ENCODE peak calls at places on chromosomes 2 and 18, in seven cellular contexts. O is GM12878, P is H1, J is SK-N-SH, W is spleen, K is breast epithelium, Y is K562. T is an unnamed sample.

GRCh38 chr2:232981356-232981755 is 31.7 kb downstream of the NGEF start:
- DNase-seq in O (no peak), P (no peak), J (no peak), W (peak; percentile 14), K (peak; percentile 68), Y (no peak), T (no peak)

GRCh38 chr2:180520206-180520605 is 460.2 kb upstream of the UBE2E3 start:
- DNase-seq in O (no peak), P (no peak), J (no peak), W (no peak), K (no peak), Y (no peak), T (no peak)

GRCh38 chr2:186181625-186182024 is 304.4 kb upstream of the ZC3H15 start:
- DNase-seq in O (no peak), P (no peak), J (no peak), W (no peak), K (no peak), Y (no peak), T (no peak)

GRCh38 chr2:186950694-186951093 is 101.7 kb upstream of the ZSWIM2 start:
- DNase-seq in O (no peak), P (no peak), J (no peak), W (no peak), K (no peak), Y (no peak), T (no peak)

GRCh38 chr2:7210712-7211111 is 293.5 kb downstream of the RNF144A start:
- DNase-seq in O (no peak), P (no peak), J (no peak), W (no peak), K (no peak), Y (no peak), T (no peak)

GRCh38 chr18:76447268-76447890 is 47.7 kb downstream of the ZNF516 start:
- DNase-seq in O (no peak), P (no peak), J (no peak), W (peak; percentile 76), K (no peak), Y (no peak), T (peak; percentile 63)

GRCh38 chr18:79555885-79556284 is 123.7 kb upstream of the CTDP1 start:
- DNase-seq in O (no peak), P (no peak), J (no peak), W (no peak), K (peak; percentile 42), Y (no peak), T (no peak)

GRCh38 chr2:216553093-216553478 is 54.4 kb downstream of the RPL37A start:
- DNase-seq in O (no peak), P (peak; percentile 13), J (no peak), W (no peak), K (no peak), Y (no peak), T (no peak)

GRCh38 chr2:217631091-217631490 is 371.7 kb downstream of the TNS1 start:
- DNase-seq in O (no peak), P (no peak), J (no peak), W (no peak), K (no peak), Y (no peak), T (no peak)

GRCh38 chr2:96404446-96405373 is 69.1 kb downstream of the NCAPH start:
- DNase-seq in O (no peak), P (no peak), J (no peak), W (no peak), K (no peak), Y (no peak), T (no peak)

GRCh38 chr2:137964066-137964858 is at the start of gene HNMT:
- DNase-seq in O (no peak), P (no peak), J (peak; percentile 59), W (no peak), K (peak; percentile 53), Y (peak; percentile 54), T (peak; percentile 61)

GRCh38 chr2:135030826-135031225 is 16.4 kb downstream of the MAP3K19 start:
- DNase-seq in O (no peak), P (no peak), J (no peak), W (no peak), K (no peak), Y (no peak), T (no peak)

GRCh38 chr2:24206714-24207113 is 31.9 kb downstream of the FAM228A start:
- DNase-seq in O (no peak), P (no peak), J (no peak), W (no peak), K (no peak), Y (no peak), T (no peak)

GRCh38 chr2:241744028-241744754 is 9.8 kb downstream of the D2HGDH start:
- DNase-seq in O (no peak), P (no peak), J (no peak), W (no peak), K (no peak), Y (no peak), T (no peak)

GRCh38 chr2:112711356-112711755 is 9.5 kb upstream of the NT5DC4 start:
- DNase-seq in O (no peak), P (no peak), J (no peak), W (no peak), K (no peak), Y (no peak), T (no peak)

GRCh38 chr2:184113691-184114403 is 484.5 kb upstream of the ZNF804A start:
- DNase-seq in O (no peak), P (no peak), J (no peak), W (no peak), K (no peak), Y (no peak), T (no peak)

GRCh38 chr18:46429130-46429529 is 227.9 kb downstream of the LOXHD1 start:
- DNase-seq in O (no peak), P (no peak), J (no peak), W (no peak), K (no peak), Y (no peak), T (no peak)

GRCh38 chr2:69589973-69590652 is 53.4 kb downstream of the AAK1 start:
- DNase-seq in O (no peak), P (no peak), J (no peak), W (no peak), K (no peak), Y (peak; percentile 64), T (no peak)

GRCh38 chr2:142140434-142140845 is 9.6 kb upstream of the LRP1B start:
- DNase-seq in O (no peak), P (no peak), J (no peak), W (no peak), K (no peak), Y (no peak), T (no peak)

GRCh38 chr2:192030289-192030688 is 164.4 kb downstream of the TMEFF2 start:
- DNase-seq in O (no peak), P (no peak), J (no peak), W (no peak), K (no peak), Y (no peak), T (no peak)

GRCh38 chr2:147662221-147662620 is 182.6 kb upstream of the ACVR2A start:
- DNase-seq in O (no peak), P (no peak), J (no peak), W (no peak), K (no peak), Y (no peak), T (no peak)

GRCh38 chr18:76273036-76273545 is 222.0 kb downstream of the ZNF516 start:
- DNase-seq in O (no peak), P (no peak), J (no peak), W (no peak), K (no peak), Y (no peak), T (no peak)

GRCh38 chr18:48541026-48541746 is 2.4 kb downstream of the CTIF start:
- DNase-seq in O (no peak), P (no peak), J (peak; percentile 76), W (peak; percentile 93), K (peak; percentile 68), Y (peak; percentile 43), T (peak; percentile 89)

GRCh38 chr2:128693630-128694029 is 375.0 kb upstream of the HS6ST1 start:
- DNase-seq in O (no peak), P (no peak), J (no peak), W (no peak), K (no peak), Y (no peak), T (no peak)

GRCh38 chr2:106020821-106021316 is 173.2 kb downstream of the UXS1 start:
- DNase-seq in O (no peak), P (no peak), J (peak; percentile 59), W (no peak), K (no peak), Y (no peak), T (no peak)

GRCh38 chr2:12797815-12798214 is 81.1 kb downstream of the TRIB2 start:
- DNase-seq in O (no peak), P (no peak), J (no peak), W (no peak), K (no peak), Y (no peak), T (no peak)
- TF ChIP-seq POLR2AphosphoS5 in O (no peak), P (no peak), J (no peak), W (no peak), K (no peak), Y (no peak), T (peak; percentile 48)

DNA sequence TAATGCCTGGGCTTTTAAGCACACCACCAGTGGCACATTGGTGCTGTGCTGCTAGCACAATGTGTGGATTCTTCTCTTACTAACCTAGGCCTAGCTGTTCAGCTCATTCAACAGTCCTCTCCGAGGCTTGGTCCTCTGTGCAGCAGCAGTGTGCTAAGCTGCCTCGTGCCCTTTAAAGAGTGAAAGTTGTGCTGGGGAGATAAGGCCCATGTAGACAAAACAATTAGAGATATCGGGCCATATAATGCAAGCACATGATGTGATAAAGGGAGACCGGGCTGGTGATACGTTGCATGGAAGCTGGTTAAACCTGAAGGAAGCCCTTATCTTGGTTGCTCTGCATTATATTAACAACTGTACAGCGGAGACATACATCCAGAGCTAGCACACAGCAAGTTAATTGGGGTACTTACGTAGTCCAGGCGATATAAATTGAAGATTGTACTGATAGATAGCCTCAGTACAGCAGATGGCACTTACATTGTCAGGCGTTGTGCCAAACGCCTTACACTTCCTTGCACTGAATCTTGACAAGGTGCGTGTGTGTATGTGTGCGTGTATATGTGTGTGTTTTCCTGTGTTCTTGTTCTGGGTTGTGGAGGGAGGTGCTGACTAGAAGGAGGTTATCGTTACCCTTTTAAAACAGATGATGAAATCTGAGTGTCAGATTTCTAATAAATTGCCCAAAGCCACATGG is 28.5 kb downstream of the HK2 start:
- DNase-seq in O (no peak), P (no peak), J (peak; percentile 82), W (peak; percentile 10), K (no peak), Y (peak; percentile 28), T (no peak)
- H3K27ac ChIP-seq in O (no peak overlapping the region), P (no peak overlapping the region), J (no peak overlapping the region), W (no peak overlapping the region), K (no peak overlapping the region), Y (no peak overlapping the region), T (no peak overlapping the region)

DNA sequence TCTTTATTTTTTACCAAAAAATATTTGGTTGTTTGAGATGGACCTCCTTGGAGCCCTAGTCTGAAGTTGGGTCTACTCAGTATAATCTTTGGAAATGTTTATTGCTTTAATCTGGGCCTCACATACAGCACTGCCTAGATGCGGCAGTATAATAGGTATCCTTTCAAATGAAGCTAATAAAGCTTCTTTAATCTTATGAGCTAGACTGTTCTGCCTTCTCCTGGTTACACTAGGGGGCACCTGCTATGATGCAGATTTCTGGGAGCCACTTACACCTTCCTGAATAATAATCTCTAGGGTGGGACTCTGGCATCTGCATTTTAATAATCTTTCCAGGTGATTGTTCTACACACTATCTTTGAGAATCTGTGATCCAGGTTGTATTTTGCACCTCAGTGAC is 169.7 kb upstream of the SESTD1 start:
- DNase-seq in O (no peak), P (no peak), J (no peak), W (no peak), K (no peak), Y (no peak), T (no peak)
- TF ChIP-seq POLR2AphosphoS5 in O (no peak), P (no peak), J (no peak), W (no peak), K (no peak), Y (no peak), T (no peak)

GRCh38 chr2:227861011-227861410 is 10.4 kb upstream of the DAW1 start:
- DNase-seq in O (no peak), P (no peak), J (no peak), W (no peak), K (no peak), Y (no peak), T (no peak)
- H3K27ac ChIP-seq in O (no peak overlapping the region), P (no peak overlapping the region), J (no peak overlapping the region), W (no peak overlapping the region), K (no peak overlapping the region), Y (no peak overlapping the region), T (no peak overlapping the region)

T was measured in sigmoid colon.